ENCODE peak calls at places on chromosomes 4 and X, in eight cellular contexts. E is OCI-LY7; T is CD8-positive, alpha-beta memory T cell; R is B cell; U is right cardiac atrium; I is effector memory CD4-positive, alpha-beta T cell; H is left lung; B is mesenchymal stem cell. X is an unnamed sample.

GRCh38 chr4:102504941-102505340 is 3.8 kb downstream of the NFKB1 start:
- DNase-seq in E (no peak), T (no peak), R (peak), U (no peak), I (no peak), H (no peak), B (no peak), X (no peak)

GRCh38 chr4:128488055-128488705 is 200.6 kb upstream of the PGRMC2 start:
- DNase-seq in E (no peak), T (no peak), R (no peak), U (no peak), I (no peak), H (no peak), B (no peak), X (no peak)

GRCh38 chr4:168880811-168881595 is 129.1 kb downstream of the CBR4 start:
- DNase-seq in E (no peak), T (no peak), R (peak), U (no peak), I (no peak), H (peak), B (peak), X (no peak)

GRCh38 chrX:9598344-9598743 is 133.5 kb downstream of the TBL1X start:
- DNase-seq in E (no peak), T (no peak), R (no peak), U (no peak), I (no peak), H (no peak), B (no peak), X (no peak)

GRCh38 chrX:79133897-79134296 is 10.6 kb upstream of the GPR174 start:
- DNase-seq in E (peak), T (no peak), R (peak), U (no peak), I (no peak), H (no peak), B (no peak), X (no peak)

GRCh38 chr4:1469596-1470392 is 63.6 kb upstream of the NKX1-1 start:
- DNase-seq in E (no peak), T (no peak), R (no peak), U (no peak), I (no peak), H (peak), B (no peak), X (no peak)

GRCh38 chr4:7347981-7348380 is 86.7 kb downstream of the PSAPL1 start:
- DNase-seq in E (no peak), T (no peak), R (no peak), U (no peak), I (no peak), H (no peak), B (peak), X (peak)

GRCh38 chr4:128229458-128229805 is 58.2 kb downstream of the PGRMC2 start:
- DNase-seq in E (no peak), T (no peak), R (no peak), U (no peak), I (no peak), H (no peak), B (peak), X (no peak)

GRCh38 chr4:78656968-78657445 is 105.4 kb downstream of the ANXA3 start:
- DNase-seq in E (peak), T (no peak), R (no peak), U (no peak), I (no peak), H (no peak), B (no peak), X (no peak)

GRCh38 chr4:119000400-119000799 is 111.7 kb downstream of the SYNPO2 start:
- DNase-seq in E (no peak), T (no peak), R (no peak), U (no peak), I (no peak), H (no peak), B (no peak), X (no peak)

GRCh38 chr4:9764155-9764696 is 17.2 kb upstream of the DRD5 start:
- DNase-seq in E (no peak), T (no peak), R (no peak), U (no peak), I (no peak), H (no peak), B (no peak), X (no peak)

GRCh38 chr4:10984815-10985214 is 300.2 kb upstream of the CLNK start:
- DNase-seq in E (no peak), T (no peak), R (no peak), U (no peak), I (no peak), H (no peak), B (no peak), X (no peak)